ENCODE peak calls at places on chromosomes 5 and 9, in nine cellular contexts. Y, S, J, D, H, K, M, I and Q are unnamed samples.
A peak's percentile ranks its signal among the peaks of the same experiment; 100 is the strongest.

GRCh38 chr5:98796197-98796972 is 22.9 kb downstream of the RGMB start:
- DNase-seq in J (no peak), K (peak; percentile 40), Y (no peak), S (peak; percentile 63), M (peak; percentile 17), H (no peak), I (no peak), D (peak; percentile 54), Q (no peak)

GRCh38 chr5:159104058-159104651 is 4.4 kb upstream of the EBF1 start:
- DNase-seq in I (no peak), M (no peak), Y (no peak), J (peak; percentile 75), K (no peak), S (peak; percentile 49), H (peak; percentile 47), D (no peak), Q (no peak)

GRCh38 chr5:120375248-120375647 is 88.9 kb upstream of the PRR16 start:
- DNase-seq in H (no peak), J (no peak), K (no peak), I (no peak), S (no peak), D (no peak), Y (no peak), M (no peak), Q (no peak)

GRCh38 chr9:108628281-108628680 is 227.5 kb downstream of the ACTL7B start:
- DNase-seq in Y (no peak), H (no peak), J (no peak), K (no peak), D (no peak), M (no peak), S (no peak), I (no peak), Q (no peak)

GRCh38 chr9:29830815-29831214 is 2257.5 kb upstream of the C9orf72 start:
- DNase-seq in S (peak; percentile 38), J (no peak), Y (peak; percentile 45), K (no peak), M (no peak), D (no peak), I (no peak), H (no peak), Q (peak; percentile 15)

GRCh38 chr5:142958933-142959682 is 188.9 kb downstream of the ARHGAP26 start:
- DNase-seq in I (no peak), D (no peak), K (no peak), H (no peak), M (no peak), Y (no peak), S (no peak), J (no peak), Q (no peak)

GRCh38 chr9:132241483-132241839 is 79.6 kb downstream of the NTNG2 start:
- DNase-seq in I (no peak), S (no peak), M (no peak), J (no peak), Y (no peak), H (no peak), K (no peak), D (no peak), Q (no peak)

GRCh38 chr9:134962065-134962997 is 44.6 kb upstream of the FCN1 start:
- DNase-seq in H (no peak), S (no peak), K (peak; percentile 31), J (peak; percentile 27), D (no peak), M (no peak), Y (peak; percentile 6), I (peak; percentile 51), Q (no peak)

GRCh38 chr9:105296889-105297288 is 52.4 kb downstream of the SLC44A1 start:
- DNase-seq in Y (no peak), D (no peak), J (no peak), K (no peak), M (no peak), H (no peak), I (no peak), S (peak; percentile 20), Q (no peak)

GRCh38 chr9:122134822-122135528 is 24.6 kb downstream of the NDUFA8 start:
- DNase-seq in H (no peak), J (peak; percentile 58), M (no peak), I (no peak), Y (no peak), K (no peak), D (no peak), S (peak; percentile 67), Q (no peak)

GRCh38 chr9:91334053-91334452 is 27.7 kb downstream of the AUH start:
- DNase-seq in I (no peak), D (no peak), S (no peak), M (no peak), Y (no peak), K (no peak), H (no peak), J (no peak), Q (no peak)

GRCh38 chr5:152393420-152393819 is 11.7 kb downstream of the NMUR2 start:
- DNase-seq in M (no peak), K (no peak), Y (no peak), I (no peak), H (no peak), J (no peak), D (no peak), S (no peak), Q (no peak)

GRCh38 chr9:88355166-88355565 is 33.1 kb upstream of the SPIN1 start:
- DNase-seq in I (no peak), S (no peak), M (no peak), H (no peak), D (no peak), Y (no peak), J (no peak), K (no peak), Q (no peak)

GRCh38 chr5:27140831-27141230 is 102.4 kb upstream of the CDH9 start:
- DNase-seq in H (no peak), D (no peak), K (no peak), I (no peak), Y (no peak), S (no peak), J (no peak), M (no peak), Q (no peak)

GRCh38 chr5:88394531-88395185 is 126.0 kb upstream of the TMEM161B start:
- DNase-seq in H (no peak), D (no peak), Y (no peak), J (no peak), I (no peak), K (no peak), S (no peak), M (no peak), Q (no peak)

GRCh38 chr5:89471115-89471514 is 588.1 kb upstream of the MEF2C start:
- DNase-seq in D (no peak), K (no peak), I (no peak), Y (no peak), J (no peak), M (no peak), H (no peak), S (no peak), Q (no peak)

GRCh38 chr5:123809594-123810172 is 297.7 kb downstream of the CSNK1G3 start:
- DNase-seq in K (peak; percentile 19), Y (no peak), D (no peak), I (no peak), M (no peak), S (no peak), J (no peak), H (no peak), Q (no peak)

DNA sequence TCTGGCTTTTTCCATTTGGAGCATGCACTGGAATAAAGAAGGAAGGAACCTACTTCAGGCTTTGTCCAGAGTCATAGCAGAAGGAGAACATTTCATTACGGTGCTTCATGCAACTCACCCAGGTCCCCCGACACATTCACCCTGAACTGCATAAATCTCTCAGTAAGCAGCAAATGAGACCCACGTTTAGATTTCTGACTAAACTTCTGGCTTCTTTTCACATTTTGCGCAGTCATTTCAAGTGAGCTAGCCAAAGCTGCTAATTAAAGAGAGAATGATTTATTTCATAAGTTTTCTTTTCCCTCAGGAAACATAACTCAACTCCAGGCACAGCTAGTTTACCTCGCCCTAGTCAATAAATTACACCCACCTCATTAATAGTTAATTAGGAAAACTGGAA is 88.6 kb upstream of the GAS1 start:
- DNase-seq in Y (no peak), D (no peak), J (no peak), M (no peak), S (no peak), H (no peak), I (no peak), K (no peak), Q (no peak)
- H3K27ac ChIP-seq in Y (no peak overlapping the region), D (no peak overlapping the region), J (peak overlapping the region; percentile 83), M (no peak overlapping the region), S (no peak overlapping the region), H (no peak overlapping the region), I (peak overlapping the region; percentile 76), K (no peak overlapping the region), Q (no peak overlapping the region)

GRCh38 chr9:18580146-18580545 is 106.2 kb downstream of the ADAMTSL1 start:
- DNase-seq in S (no peak), J (no peak), Y (no peak), I (no peak), H (no peak), K (no peak), D (no peak), M (no peak), Q (no peak)
- H3K27ac ChIP-seq in S (no peak overlapping the region), J (no peak overlapping the region), Y (no peak overlapping the region), I (no peak overlapping the region), H (no peak overlapping the region), K (no peak overlapping the region), D (no peak overlapping the region), M (no peak overlapping the region), Q (no peak overlapping the region)

DNA sequence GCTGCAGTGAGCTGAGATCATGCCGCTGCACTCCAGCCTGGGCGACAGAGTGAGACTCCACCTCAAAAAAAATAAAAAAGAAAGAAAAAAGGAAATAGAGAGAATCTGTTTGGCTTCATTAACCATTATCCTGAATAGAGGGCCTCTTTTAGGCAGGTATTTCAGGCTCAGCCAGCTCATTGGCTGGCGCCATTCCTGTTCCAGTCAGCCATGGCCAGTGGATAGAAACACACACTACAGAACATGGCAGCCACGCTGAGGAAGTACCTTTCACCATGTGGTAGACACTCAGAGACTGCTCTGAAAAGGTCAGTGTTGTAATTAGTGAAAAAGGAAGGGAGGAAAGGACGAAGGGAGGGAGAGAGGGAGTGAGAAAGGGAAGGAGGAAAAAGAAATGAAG is 340.0 kb upstream of the ACTBL2 start:
- DNase-seq in S (no peak), K (no peak), I (no peak), D (no peak), M (no peak), Y (no peak), J (no peak), H (no peak), Q (no peak)
- H3K27ac ChIP-seq in S (no peak overlapping the region), K (no peak overlapping the region), I (no peak overlapping the region), D (no peak overlapping the region), M (no peak overlapping the region), Y (no peak overlapping the region), J (no peak overlapping the region), H (no peak overlapping the region), Q (no peak overlapping the region)

DNA sequence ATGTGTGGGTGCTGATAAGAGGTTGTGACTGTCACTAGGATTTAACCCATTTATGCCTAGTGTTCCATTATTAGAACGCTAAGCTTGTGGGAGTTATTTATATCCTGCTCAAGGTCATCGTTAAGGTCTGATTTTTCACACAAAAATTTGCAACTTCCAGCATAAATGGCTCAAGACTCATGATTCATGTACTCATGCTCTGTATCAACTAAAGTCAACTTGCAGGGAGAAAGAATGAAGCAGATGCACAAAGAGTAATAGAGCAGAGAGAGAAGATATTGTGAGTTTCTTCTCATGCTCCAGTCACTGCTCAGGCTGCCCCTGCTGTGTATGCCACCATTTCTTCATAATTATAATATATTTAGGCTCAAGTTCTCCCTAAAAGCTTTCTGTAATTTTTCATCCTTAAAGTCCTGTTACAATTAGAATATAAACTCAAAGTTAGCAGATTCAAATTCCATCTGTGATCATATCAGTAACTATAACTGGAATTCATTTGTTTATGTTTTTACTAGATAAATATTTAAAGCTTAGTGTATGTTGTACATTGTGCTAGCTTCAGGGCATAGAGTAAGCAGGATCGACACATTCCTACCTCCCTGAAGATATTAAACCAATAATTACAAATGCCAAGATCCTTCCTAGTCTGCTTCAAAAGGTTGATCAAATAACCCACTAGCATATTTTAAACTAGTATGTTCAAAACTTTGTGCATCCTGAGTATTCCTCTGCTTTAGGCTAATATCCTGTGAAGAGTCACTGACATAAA is 136.7 kb downstream of the NUDT12 start:
- DNase-seq in S (no peak), D (no peak), I (no peak), K (no peak), M (no peak), J (no peak), H (no peak), Y (no peak), Q (no peak)
- H3K27ac ChIP-seq in S (no peak overlapping the region), D (no peak overlapping the region), I (no peak overlapping the region), K (no peak overlapping the region), M (no peak overlapping the region), J (no peak overlapping the region), H (no peak overlapping the region), Y (no peak overlapping the region), Q (no peak overlapping the region)